ENCODE peak calls at places on chromosomes 16 and 17, in eight cellular contexts. R is testis, A is A549, X is right lobe of liver, K is endothelial cell of umbilical vein, Y is adrenal gland, W is Peyer's patch, L is uterus. M is an unnamed sample.
A peak's percentile ranks its signal among the peaks of the same experiment; 100 is the strongest.

GRCh38 chr16:35516551-35516950 is 2057.1 kb downstream of the TP53TG3F start:
- DNase-seq in R (peak; percentile 67), A (no peak), X (no peak), K (no peak), Y (no peak), W (no peak), L (no peak), M (no peak)

GRCh38 chr17:71080937-71081336 is 911.6 kb downstream of the KCNJ2 start:
- DNase-seq in R (no peak), A (no peak), X (no peak), K (no peak), Y (no peak), W (no peak), L (no peak), M (no peak)

GRCh38 chr16:81371106-81371505 is 56.3 kb downstream of the GAN start:
- DNase-seq in R (no peak), A (no peak), X (no peak), K (no peak), Y (no peak), W (no peak), L (no peak), M (no peak)

GRCh38 chr16:29804455-29805231 is 1.7 kb upstream of the MAZ start:
- DNase-seq in R (peak; percentile 59), A (no peak), X (peak; percentile 90), K (peak; percentile 32), Y (peak; percentile 86), W (peak; percentile 61), L (peak; percentile 58), M (peak; percentile 83)

GRCh38 chr17:1896243-1897163 is 66.7 kb downstream of the RPA1 start:
- DNase-seq in R (no peak), A (no peak), X (no peak), K (no peak), Y (no peak), W (no peak), L (no peak), M (no peak)

GRCh38 chr17:36944488-36945040 is 4.2 kb upstream of the AATF start:
- DNase-seq in R (no peak), A (no peak), X (no peak), K (no peak), Y (no peak), W (no peak), L (no peak), M (no peak)

GRCh38 chr16:71250461-71251232 is 20.1 kb upstream of the HYDIN start:
- DNase-seq in R (no peak), A (no peak), X (no peak), K (no peak), Y (no peak), W (no peak), L (no peak), M (no peak)

GRCh38 chr16:82655720-82656500 is 29.1 kb downstream of the CDH13 start:
- DNase-seq in R (no peak), A (no peak), X (no peak), K (no peak), Y (no peak), W (no peak), L (no peak), M (no peak)

GRCh38 chr17:35630530-35631148 is 43.5 kb downstream of the AP2B1 start:
- DNase-seq in R (no peak), A (no peak), X (no peak), K (peak; percentile 79), Y (no peak), W (no peak), L (no peak), M (no peak)

GRCh38 chr16:84461029-84461415 is 43.4 kb downstream of the MEAK7 start:
- DNase-seq in R (peak; percentile 4), A (no peak), X (peak; percentile 38), K (no peak), Y (no peak), W (peak; percentile 41), L (no peak), M (peak; percentile 21)

GRCh38 chr17:19707728-19708221 is 8.6 kb downstream of the SLC47A2 start:
- DNase-seq in R (peak; percentile 4), A (no peak), X (no peak), K (no peak), Y (no peak), W (no peak), L (no peak), M (no peak)

GRCh38 chr17:2357237-2357636 is 19.9 kb downstream of the SGSM2 start:
- DNase-seq in R (no peak), A (no peak), X (no peak), K (no peak), Y (no peak), W (no peak), L (no peak), M (no peak)

GRCh38 chr16:59635674-59636073 is 901.6 kb upstream of the GOT2 start:
- DNase-seq in R (no peak), A (no peak), X (no peak), K (peak; percentile 40), Y (no peak), W (no peak), L (no peak), M (no peak)

GRCh38 chr17:77505460-77505769 is 364.6 kb downstream of the SEC14L1 start:
- DNase-seq in R (no peak), A (no peak), X (no peak), K (no peak), Y (no peak), W (no peak), L (no peak), M (no peak)

GRCh38 chr17:77509089-77509488 is 368.3 kb downstream of the SEC14L1 start:
- DNase-seq in R (no peak), A (no peak), X (no peak), K (no peak), Y (no peak), W (no peak), L (no peak), M (no peak)

GRCh38 chr17:77506371-77506991 is 365.7 kb downstream of the SEC14L1 start:
- DNase-seq in R (no peak), A (no peak), X (peak; percentile 36), K (no peak), Y (no peak), W (peak; percentile 36), L (peak; percentile 10), M (peak; percentile 54)

GRCh38 chr17:77508047-77508715 is 367.4 kb downstream of the SEC14L1 start:
- DNase-seq in R (peak; percentile 7), A (no peak), X (peak; percentile 30), K (no peak), Y (no peak), W (peak; percentile 32), L (peak; percentile 7), M (peak; percentile 22)

GRCh38 chr17:77507116-77507885 is 366.5 kb downstream of the SEC14L1 start:
- DNase-seq in R (no peak), A (no peak), X (no peak), K (no peak), Y (no peak), W (peak; percentile 41), L (peak; percentile 9), M (peak; percentile 40)
- TF ChIP-seq CTCF in R (no peak), A (no peak), X (no peak), K (no peak), Y (no peak), W (no peak), L (no peak), M (no peak)

DNA sequence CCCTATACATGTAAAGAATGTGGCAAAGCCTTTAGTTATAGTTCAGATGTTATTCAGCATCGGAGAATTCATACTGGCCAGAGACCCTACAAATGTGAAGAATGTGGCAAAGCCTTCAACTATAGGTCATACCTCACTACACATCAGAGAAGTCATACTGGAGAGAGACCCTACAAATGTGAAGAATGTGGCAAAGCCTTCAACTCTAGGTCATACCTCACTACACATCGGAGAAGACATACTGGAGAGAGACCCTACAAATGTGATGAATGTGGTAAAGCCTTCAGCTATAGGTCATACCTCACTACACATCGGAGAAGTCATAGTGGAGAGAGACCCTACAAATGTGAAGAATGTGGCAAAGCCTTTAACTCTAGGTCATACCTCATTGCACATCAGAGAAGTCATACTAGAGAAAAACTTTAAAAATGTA is 42.5 kb downstream of the ZNF267 start:
- DNase-seq in R (no peak), A (no peak), X (no peak), K (no peak), Y (no peak), W (no peak), L (no peak), M (no peak)
- H3K9me3 ChIP-seq in R (peaks cover 3% of the 10 kb centered on the region), A (peaks cover 91% of the 10 kb centered on the region), X (no peaks in the 10 kb centered on the region), K (peaks cover 38% of the 10 kb centered on the region), Y (no peaks in the 10 kb centered on the region), W (peaks cover 13% of the 10 kb centered on the region), L (peaks cover 83% of the 10 kb centered on the region), M (peaks cover 99% of the 10 kb centered on the region)

DNA sequence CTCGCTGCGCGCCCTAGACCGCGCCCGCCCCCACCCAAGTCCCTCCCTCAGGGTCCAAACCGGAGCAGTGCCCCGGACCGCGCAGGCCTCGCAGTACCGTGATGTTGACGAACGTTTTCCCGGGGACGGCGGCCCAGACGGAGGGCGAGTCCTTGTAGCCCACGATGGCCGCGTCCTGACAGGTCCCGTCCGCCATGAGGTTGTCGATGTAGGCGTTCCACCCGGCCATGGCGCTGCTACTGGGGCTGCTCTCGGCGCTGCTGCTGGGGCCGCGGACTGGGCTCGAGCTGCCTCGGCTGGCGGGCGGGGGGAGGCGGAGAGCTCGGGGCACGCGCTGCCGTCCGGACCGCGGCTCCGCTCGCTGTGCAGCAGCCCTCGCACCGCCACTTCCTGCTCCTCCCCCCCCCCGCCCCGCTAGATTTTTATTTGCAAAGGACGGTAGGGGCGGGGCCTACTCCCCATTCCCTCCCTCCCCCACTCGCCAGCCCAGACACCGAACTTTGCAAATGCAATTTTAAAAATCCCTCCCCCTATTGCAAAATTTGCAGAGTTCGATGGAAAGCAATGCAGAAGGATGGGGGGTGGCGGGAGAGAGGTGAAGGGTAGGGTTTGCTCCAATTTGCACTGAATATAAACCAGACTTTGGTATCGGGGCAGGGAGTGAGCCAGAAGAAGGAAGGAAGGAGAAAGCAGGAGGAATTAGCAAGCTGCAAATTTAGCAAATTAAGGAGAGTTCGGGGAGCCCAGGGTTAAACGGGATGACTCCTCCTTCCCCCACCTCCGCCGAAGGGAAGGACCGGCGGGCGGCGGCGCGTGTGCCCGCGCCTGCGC is at the start of gene PFN1:
- DNase-seq in R (peak; percentile 93), A (peak; percentile 98), X (peak; percentile 94), K (peak; percentile 81), Y (peak; percentile 95), W (peak; percentile 97), L (peak; percentile 95), M (peak; percentile 96)
- TF ChIP-seq POLR2A in R (no peak), A (peak; percentile 94), X (peak; percentile 97), K (peak; percentile 95), Y (peak; percentile 90), W (peak; percentile 97), L (peak; percentile 88), M (peak; percentile 53)

DNA sequence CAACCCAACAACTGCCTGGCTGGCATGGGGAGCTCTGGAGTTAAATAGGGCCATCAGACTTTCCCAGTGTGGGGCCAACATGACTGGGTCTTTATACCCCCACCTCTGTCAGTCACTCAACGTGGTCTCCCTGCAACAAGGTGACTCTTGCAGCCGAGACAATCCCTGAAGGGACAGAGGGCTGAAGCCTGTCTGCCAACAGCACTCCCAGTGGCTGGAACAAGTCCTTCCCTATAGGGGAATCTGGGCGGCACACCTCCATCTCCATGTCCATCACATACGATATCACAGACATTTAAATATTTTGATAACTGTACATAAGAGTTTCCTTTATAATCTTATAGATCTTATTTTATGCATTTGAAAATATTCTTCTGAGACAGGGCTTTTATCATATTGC is 4.8 kb upstream of the MAPT start:
- DNase-seq in R (no peak), A (no peak), X (no peak), K (no peak), Y (no peak), W (no peak), L (no peak), M (no peak)
- TF ChIP-seq CTCF in R (no peak), A (no peak), X (peak; percentile 7), K (no peak), Y (no peak), W (no peak), L (no peak), M (no peak)